ENCODE peak calls at places on chromosomes 5 and 9, in eight cellular contexts. P, W, J, H, V, I, M and N are unnamed samples.

GRCh38 chr9:23830949-23831730 is 5.1 kb upstream of the ELAVL2 start:
- DNase-seq in J (no peak), H (no peak), I (no peak), W (no peak), V (peak), M (no peak), P (no peak), N (no peak)

GRCh38 chr9:77218612-77219011 is 41.3 kb downstream of the VPS13A start:
- DNase-seq in M (peak), J (peak), I (no peak), H (no peak), P (no peak), W (no peak), V (no peak), N (no peak)

GRCh38 chr9:134396825-134397224 is 70.6 kb downstream of the RXRA start:
- DNase-seq in W (no peak), M (peak), J (no peak), V (no peak), I (peak), P (no peak), H (no peak), N (no peak)

GRCh38 chr9:36187414-36187813 is 3.3 kb upstream of the CLTA start:
- DNase-seq in H (no peak), M (peak), J (peak), V (no peak), P (no peak), I (no peak), W (no peak), N (no peak)

GRCh38 chr5:158364367-158364766 is 505.4 kb upstream of the CLINT1 start:
- DNase-seq in I (no peak), P (no peak), J (peak), M (no peak), H (no peak), V (peak), W (no peak), N (no peak)

GRCh38 chr9:38708759-38709158 is 11.2 kb downstream of the FAM240B start:
- DNase-seq in I (no peak), W (no peak), J (peak), P (no peak), V (no peak), M (no peak), H (no peak), N (peak)

GRCh38 chr5:60196382-60197113 is 303.0 kb upstream of the PDE4D start:
- DNase-seq in W (no peak), M (peak), V (no peak), J (peak), P (peak), I (no peak), H (no peak), N (no peak)

GRCh38 chr9:121538221-121538620 is 38.6 kb upstream of the GGTA1 start:
- DNase-seq in I (peak), H (no peak), V (peak), P (no peak), W (no peak), J (no peak), M (no peak), N (no peak)

GRCh38 chr9:126581893-126582292 is 31.8 kb upstream of the LMX1B start:
- DNase-seq in V (no peak), W (no peak), M (no peak), H (no peak), I (no peak), J (no peak), P (no peak), N (no peak)

GRCh38 chr9:123262338-123262737 is 6.0 kb downstream of the STRBP start:
- DNase-seq in H (no peak), P (no peak), I (no peak), M (no peak), V (no peak), W (no peak), J (no peak), N (no peak)

GRCh38 chr5:62011072-62011664 is 294.8 kb upstream of the KIF2A start:
- DNase-seq in H (no peak), I (no peak), W (no peak), J (no peak), V (peak), M (no peak), P (no peak), N (no peak)

GRCh38 chr5:32710335-32710858 is 724 bp upstream of the NPR3 start:
- DNase-seq in V (peak), I (no peak), J (peak), M (peak), W (peak), H (peak), P (peak), N (no peak)